ENCODE peak calls at places on chromosomes 13 and 19, in ten cellular contexts. W is A673; C is fibroblast of pulmonary artery; Z is foreskin fibroblast; A is cardiac muscle cell; F is coronary artery; G is AG10803; H is adrenal gland; V is neuronal stem cell; D is CD4-positive, CD25-positive, alpha-beta regulatory T cell. K is an unnamed sample.

GRCh38 chr13:71242191-71242590 is 624.8 kb downstream of the DACH1 start:
- DNase-seq in W (peak), C (peak), Z (peak), A (no peak), F (no peak), G (no peak), H (no peak), V (peak), D (no peak), K (no peak)

GRCh38 chr13:59492030-59492636 is 671.6 kb downstream of the DIAPH3 start:
- DNase-seq in W (no peak), C (no peak), Z (peak), A (no peak), F (no peak), G (peak), H (peak), V (no peak), D (no peak), K (no peak)

GRCh38 chr13:76307157-76307556 is 579.0 kb downstream of the KCTD12 start:
- DNase-seq in W (no peak), C (peak), Z (peak), A (peak), F (no peak), G (no peak), H (no peak), V (no peak), D (no peak), K (no peak)

GRCh38 chr13:48493076-48493765 is 39.7 kb downstream of the RCBTB2 start:
- DNase-seq in W (no peak), C (peak), Z (peak), A (no peak), F (no peak), G (peak), H (no peak), V (no peak), D (no peak), K (peak)

GRCh38 chr19:40147693-40148347 is 43.4 kb upstream of the MAP3K10 start:
- DNase-seq in W (peak), C (peak), Z (peak), A (no peak), F (no peak), G (peak), H (peak), V (no peak), D (no peak), K (peak)

GRCh38 chr13:87274209-87274819 is 396.9 kb upstream of the SLITRK5 start:
- DNase-seq in W (peak), C (peak), Z (no peak), A (peak), F (no peak), G (peak), H (peak), V (peak), D (no peak), K (peak)

GRCh38 chr13:100625447-100625846 is 36.9 kb upstream of the GGACT start:
- DNase-seq in W (no peak), C (no peak), Z (no peak), A (no peak), F (no peak), G (no peak), H (no peak), V (no peak), D (no peak), K (no peak)

GRCh38 chr19:31127132-31127967 is 221.9 kb downstream of the TSHZ3 start:
- DNase-seq in W (peak), C (peak), Z (peak), A (no peak), F (no peak), G (peak), H (no peak), V (no peak), D (no peak), K (peak)

GRCh38 chr13:91135949-91136348 is 211.5 kb upstream of the MIR17HG start:
- DNase-seq in W (peak), C (no peak), Z (no peak), A (no peak), F (no peak), G (no peak), H (no peak), V (no peak), D (no peak), K (no peak)

GRCh38 chr13:28819748-28820098 is 416 bp upstream of the MTUS2 start:
- DNase-seq in W (peak), C (peak), Z (peak), A (peak), F (no peak), G (peak), H (peak), V (peak), D (no peak), K (no peak)

GRCh38 chr19:7670150-7670784 is 1.4 kb downstream of the RETN start:
- DNase-seq in W (peak), C (no peak), Z (peak), A (peak), F (no peak), G (no peak), H (no peak), V (no peak), D (no peak), K (no peak)

GRCh38 chr19:10220695-10221094 is 10.4 kb downstream of the S1PR2 start:
- DNase-seq in W (no peak), C (no peak), Z (no peak), A (no peak), F (no peak), G (no peak), H (no peak), V (no peak), D (no peak), K (no peak)

GRCh38 chr13:30870049-30870884 is 35.8 kb upstream of the MEDAG start:
- DNase-seq in W (peak), C (peak), Z (peak), A (no peak), F (peak), G (peak), H (peak), V (peak), D (no peak), K (peak)

GRCh38 chr19:2038284-2039081 is 12.6 kb downstream of the MKNK2 start:
- DNase-seq in W (no peak), C (no peak), Z (no peak), A (no peak), F (no peak), G (no peak), H (peak), V (no peak), D (no peak), K (no peak)

GRCh38 chr13:45299194-45299593 is 41.8 kb downstream of the TPT1 start:
- DNase-seq in W (no peak), C (peak), Z (peak), A (no peak), F (peak), G (peak), H (no peak), V (no peak), D (no peak), K (no peak)

GRCh38 chr13:34347784-34348573 is 530.0 kb downstream of the RFC3 start:
- DNase-seq in W (no peak), C (no peak), Z (no peak), A (no peak), F (no peak), G (no peak), H (peak), V (no peak), D (no peak), K (peak)

GRCh38 chr13:111202149-111202548 is 87.0 kb downstream of the ARHGEF7 start:
- DNase-seq in W (peak), C (no peak), Z (no peak), A (no peak), F (no peak), G (no peak), H (no peak), V (no peak), D (no peak), K (no peak)

GRCh38 chr13:105196052-105196451 is 1339.4 kb downstream of the EFNB2 start:
- DNase-seq in W (peak), C (peak), Z (peak), A (no peak), F (no peak), G (peak), H (no peak), V (no peak), D (no peak), K (no peak)

GRCh38 chr13:79775830-79776229 is 294.9 kb downstream of the NDFIP2 start:
- DNase-seq in W (peak), C (peak), Z (peak), A (peak), F (no peak), G (peak), H (peak), V (peak), D (no peak), K (peak)

GRCh38 chr19:15885919-15886318 is 12.0 kb downstream of the CYP4F2 start:
- DNase-seq in W (no peak), C (no peak), Z (no peak), A (no peak), F (no peak), G (no peak), H (no peak), V (no peak), D (no peak), K (no peak)

GRCh38 chr19:45569619-45570421 is 14.8 kb downstream of the OPA3 start:
- DNase-seq in W (peak), C (peak), Z (peak), A (peak), F (no peak), G (peak), H (peak), V (peak), D (peak), K (no peak)

GRCh38 chr13:82747948-82748347 is 1134.3 kb downstream of the SLITRK1 start:
- DNase-seq in W (no peak), C (peak), Z (peak), A (no peak), F (no peak), G (peak), H (no peak), V (no peak), D (no peak), K (no peak)

GRCh38 chr19:35879068-35879467 is 10.7 kb downstream of the APLP1 start:
- DNase-seq in W (no peak), C (no peak), Z (no peak), A (no peak), F (no peak), G (no peak), H (no peak), V (no peak), D (no peak), K (no peak)
- H3K4me3 ChIP-seq in W (no peak), C (no peak), Z (no peak), A (no peak), F (no peak), G (no peak), H (no peak), V (no peak), D (no peak), K (no peak)

GRCh38 chr19:20662421-20663105 is 1.2 kb upstream of the ZNF626 start:
- DNase-seq in W (no peak), C (no peak), Z (no peak), A (no peak), F (no peak), G (no peak), H (no peak), V (no peak), D (no peak), K (no peak)

GRCh38 chr19:20664917-20665781 is 3.8 kb upstream of the ZNF626 start:
- DNase-seq in W (no peak), C (peak), Z (peak), A (peak), F (no peak), G (peak), H (no peak), V (peak), D (no peak), K (no peak)

GRCh38 chr19:20660473-20660872 is 898 bp downstream of the ZNF626 start:
- DNase-seq in W (no peak), C (peak), Z (no peak), A (peak), F (no peak), G (no peak), H (peak), V (no peak), D (no peak), K (peak)

GRCh38 chr19:20667281-20667680 is 5.9 kb upstream of the ZNF626 start:
- DNase-seq in W (no peak), C (no peak), Z (no peak), A (no peak), F (no peak), G (no peak), H (no peak), V (no peak), D (no peak), K (no peak)

DNA sequence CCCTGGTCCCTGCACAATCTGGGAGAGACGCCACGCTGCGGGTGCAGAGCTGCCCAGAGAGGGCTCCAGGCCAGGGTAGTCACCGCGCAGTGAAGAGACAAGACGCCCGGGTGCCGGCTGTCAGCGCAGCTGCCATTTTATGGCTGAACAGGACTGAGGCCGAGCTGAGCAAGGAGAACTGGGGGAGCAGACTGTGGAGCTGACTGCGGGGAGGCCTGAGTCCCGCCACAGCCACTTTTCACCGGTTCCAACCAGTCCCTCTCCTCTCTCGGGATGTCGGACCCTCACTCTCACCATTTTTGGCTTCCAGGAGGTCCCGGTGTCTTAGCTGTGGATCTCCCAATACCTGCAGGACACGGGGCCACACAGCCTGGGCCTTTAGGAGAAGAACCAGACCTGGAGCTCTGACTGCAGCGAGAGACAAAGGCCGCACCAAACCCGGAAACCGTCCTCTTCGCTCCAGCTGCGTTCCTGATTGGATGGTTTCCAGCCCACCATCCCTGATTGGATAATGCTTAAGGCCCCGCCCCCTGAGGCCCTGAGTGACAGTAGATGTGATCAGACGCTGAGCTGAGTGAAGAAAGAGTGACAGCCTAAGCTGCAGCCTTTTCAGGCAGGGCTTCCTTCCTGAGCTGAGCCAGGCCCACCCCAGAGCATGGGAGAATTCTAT is at the start of gene ZNF626:
- DNase-seq in W (peak), C (peak), Z (peak), A (peak), F (peak), G (peak), H (peak), V (peak), D (peak), K (peak)
- H3K4me3 ChIP-seq in W (peak), C (peak), Z (peak), A (peak), F (peak), G (peak), H (peak), V (peak), D (peak), K (peak)

GRCh38 chr19:37303591-37304171 is 67.2 kb upstream of the ZNF527 start:
- DNase-seq in W (no peak), C (no peak), Z (peak), A (peak), F (no peak), G (no peak), H (peak), V (no peak), D (no peak), K (no peak)
- H3K4me3 ChIP-seq in W (no peak), C (peak), Z (peak), A (peak), F (peak), G (peak), H (peak), V (no peak), D (no peak), K (no peak)

GRCh38 chr19:12841094-12841493 is 2.8 kb downstream of the MAST1 start:
- DNase-seq in W (no peak), C (peak), Z (peak), A (peak), F (no peak), G (no peak), H (peak), V (peak), D (no peak), K (no peak)
- H3K4me3 ChIP-seq in W (peak), C (peak), Z (peak), A (peak), F (peak), G (peak), H (peak), V (peak), D (no peak), K (peak)